ENCODE peak calls at places on chromosomes 1 and 21, in four cellular contexts. N is hypothalamus, C is nucleus accumbens, V is H9. R is an unnamed sample.

GRCh38 chr1:112511897-112512296 is 3.1 kb downstream of the WNT2B start:
- DNase-seq in N (no peak), C (no peak), V (no peak), R (no peak)

GRCh38 chr1:97017895-97018294 is 296.3 kb downstream of the PTBP2 start:
- DNase-seq in N (no peak), C (no peak), V (peak), R (no peak)

GRCh38 chr1:115275216-115275615 is 62.8 kb downstream of the NGF start:
- DNase-seq in N (no peak), C (no peak), V (no peak), R (no peak)

GRCh38 chr1:59413327-59413720 is 116.4 kb downstream of the FGGY start:
- DNase-seq in N (no peak), C (no peak), V (no peak), R (no peak)

GRCh38 chr21:14120091-14120734 is 90.5 kb downstream of the LIPI start:
- DNase-seq in N (no peak), C (no peak), V (peak), R (no peak)

GRCh38 chr1:189205863-189206262 is 1271.8 kb downstream of the BRINP3 start:
- DNase-seq in N (no peak), C (no peak), V (no peak), R (no peak)

GRCh38 chr1:61053712-61054608 is 28.4 kb upstream of the NFIA start:
- DNase-seq in N (peak), C (no peak), V (peak), R (no peak)

GRCh38 chr1:162570718-162571117 is 9.2 kb downstream of the UAP1 start:
- DNase-seq in N (no peak), C (no peak), V (no peak), R (no peak)

GRCh38 chr1:179164494-179164893 is 65.0 kb downstream of the ABL2 start:
- DNase-seq in N (no peak), C (no peak), V (no peak), R (peak)

GRCh38 chr21:33123396-33124120 is 53.6 kb downstream of the OLIG1 start:
- DNase-seq in N (no peak), C (no peak), V (no peak), R (no peak)

GRCh38 chr1:21567241-21568005 is 58.2 kb downstream of the ALPL start:
- DNase-seq in N (no peak), C (no peak), V (no peak), R (no peak)

GRCh38 chr1:202600432-202601041 is 109.7 kb downstream of the SYT2 start:
- DNase-seq in N (no peak), C (no peak), V (no peak), R (no peak)

GRCh38 chr1:9027307-9027706 is 1.1 kb upstream of the SLC2A7 start:
- DNase-seq in N (no peak), C (no peak), V (no peak), R (no peak)

GRCh38 chr1:200869753-200870391 is 2.9 kb upstream of the GPR25 start:
- DNase-seq in N (no peak), C (no peak), V (no peak), R (no peak)

GRCh38 chr1:55131218-55131617 is 83.9 kb downstream of the USP24 start:
- DNase-seq in N (no peak), C (no peak), V (no peak), R (no peak)

GRCh38 chr1:223834660-223835263 is 11.0 kb downstream of the TP53BP2 start:
- DNase-seq in N (no peak), C (no peak), V (no peak), R (no peak)

GRCh38 chr1:26820784-26821269 is 5.7 kb upstream of the ZDHHC18 start:
- DNase-seq in N (no peak), C (no peak), V (no peak), R (no peak)

GRCh38 chr1:151773698-151774097 is 10.4 kb upstream of the MRPL9 start:
- DNase-seq in N (no peak), C (no peak), V (no peak), R (peak)

GRCh38 chr1:214525535-214526019 is 25.8 kb downstream of the PTPN14 start:
- DNase-seq in N (no peak), C (no peak), V (no peak), R (peak)

GRCh38 chr21:46121286-46122221 is 23.6 kb downstream of the COL6A2 start:
- DNase-seq in N (no peak), C (no peak), V (peak), R (no peak)

GRCh38 chr1:160488347-160489058 is 34.6 kb downstream of the SLAMF6 start:
- DNase-seq in N (no peak), C (no peak), V (no peak), R (no peak)

R was measured in epithelial cell of prostate.